ENCODE peak calls at places on chromosomes 4 and X, in ten cellular contexts. M is GM12878, D is heart left ventricle, K is body of pancreas, A is suprapubic skin, H is endothelial cell of umbilical vein, Y is IMR-90, L is heart right ventricle, Q is GM23338, S is RWPE2. I is an unnamed sample.
A peak's percentile ranks its signal among the peaks of the same experiment; 100 is the strongest.

GRCh38 chr4:73452953-73453700 is 17.1 kb downstream of the AFP start:
- DNase-seq in S (no peak), D (no peak), K (no peak), H (no peak), L (no peak), M (no peak), A (no peak), Y (no peak), Q (peak; percentile 68), I (no peak)

GRCh38 chr4:181860157-181860556 is 383.0 kb upstream of the TENM3 start:
- DNase-seq in D (no peak), S (no peak), L (peak; percentile 5), M (no peak), K (no peak), Y (peak; percentile 42), A (no peak), H (no peak), Q (no peak), I (no peak)

GRCh38 chrX:2521092-2521926 is 20.5 kb upstream of the DHRSX start:
- DNase-seq in M (peak; percentile 83), K (peak; percentile 52), Y (no peak), D (no peak), S (peak; percentile 6), Q (no peak), L (peak; percentile 19), A (no peak), H (no peak), I (no peak)

GRCh38 chr4:98996056-98996941 is 778 bp downstream of the METAP1 start:
- DNase-seq in Q (peak; percentile 31), A (peak; percentile 67), K (peak; percentile 14), L (no peak), H (peak; percentile 29), D (no peak), Y (peak; percentile 55), M (no peak), S (no peak), I (no peak)

GRCh38 chr4:35465096-35465495 is 779.2 kb downstream of the ARAP2 start:
- DNase-seq in L (no peak), K (no peak), Q (no peak), M (no peak), S (no peak), H (no peak), D (no peak), A (no peak), Y (no peak), I (no peak)

GRCh38 chrX:38018734-38019410 is 12.5 kb downstream of the SYTL5 start:
- DNase-seq in K (peak; percentile 7), Q (no peak), L (no peak), D (no peak), S (no peak), H (no peak), A (no peak), M (no peak), Y (no peak), I (no peak)

GRCh38 chr4:184287697-184288255 is 70.1 kb upstream of the ENPP6 start:
- DNase-seq in Q (peak; percentile 29), D (no peak), S (no peak), K (peak; percentile 57), M (no peak), L (no peak), H (peak; percentile 55), Y (peak; percentile 68), A (no peak), I (no peak)

GRCh38 chr4:111639876-111640275 is 505.4 kb upstream of the FAM241A start:
- DNase-seq in M (no peak), L (no peak), A (no peak), H (peak; percentile 10), K (no peak), Q (no peak), D (no peak), S (no peak), Y (peak; percentile 55), I (no peak)

GRCh38 chr4:83266689-83267088 is 17.9 kb downstream of the COQ2 start:
- DNase-seq in K (no peak), Y (no peak), H (no peak), Q (no peak), S (no peak), M (no peak), D (no peak), A (no peak), L (no peak), I (no peak)

GRCh38 chrX:101958139-101958538 is 26.3 kb upstream of the ZMAT1 start:
- DNase-seq in A (no peak), M (no peak), D (no peak), H (no peak), L (no peak), K (no peak), S (no peak), Q (no peak), Y (peak; percentile 0), I (no peak)

GRCh38 chrX:14697453-14697852 is 168.1 kb downstream of the GLRA2 start:
- DNase-seq in A (no peak), M (no peak), S (no peak), K (peak; percentile 21), Q (peak; percentile 64), Y (no peak), D (no peak), L (no peak), H (peak; percentile 6), I (no peak)

GRCh38 chr4:111838406-111838930 is 306.8 kb upstream of the FAM241A start:
- DNase-seq in Q (no peak), D (no peak), H (no peak), S (no peak), K (no peak), Y (no peak), M (no peak), L (no peak), A (no peak), I (no peak)

GRCh38 chrX:6708676-6709075 is 173.8 kb upstream of the VCX3A start:
- DNase-seq in A (no peak), K (no peak), H (no peak), Q (no peak), D (no peak), M (no peak), S (no peak), Y (no peak), L (no peak), I (no peak)

GRCh38 chrX:13693341-13693871 is 4.5 kb downstream of the RAB9A start:
- DNase-seq in M (no peak), L (no peak), D (no peak), K (peak; percentile 36), A (no peak), S (no peak), Y (no peak), H (no peak), Q (peak; percentile 18), I (no peak)

GRCh38 chrX:70254063-70254400 is 6.0 kb downstream of the P2RY4 start:
- DNase-seq in S (no peak), A (no peak), M (no peak), H (no peak), D (no peak), Y (no peak), Q (no peak), K (no peak), L (no peak), I (no peak)

GRCh38 chrX:120857240-120857639 is 18.4 kb downstream of the CT47B1 start:
- DNase-seq in M (no peak), S (no peak), Q (peak; percentile 88), K (no peak), Y (no peak), L (no peak), A (no peak), H (no peak), D (no peak), I (no peak)
- TF ChIP-seq CTCF in M (peak; percentile 13), S (no peak), Q (peak; percentile 52), K (no peak), Y (no peak), L (no peak), A (no peak), H (peak; percentile 13), D (no peak), I (no peak)

DNA sequence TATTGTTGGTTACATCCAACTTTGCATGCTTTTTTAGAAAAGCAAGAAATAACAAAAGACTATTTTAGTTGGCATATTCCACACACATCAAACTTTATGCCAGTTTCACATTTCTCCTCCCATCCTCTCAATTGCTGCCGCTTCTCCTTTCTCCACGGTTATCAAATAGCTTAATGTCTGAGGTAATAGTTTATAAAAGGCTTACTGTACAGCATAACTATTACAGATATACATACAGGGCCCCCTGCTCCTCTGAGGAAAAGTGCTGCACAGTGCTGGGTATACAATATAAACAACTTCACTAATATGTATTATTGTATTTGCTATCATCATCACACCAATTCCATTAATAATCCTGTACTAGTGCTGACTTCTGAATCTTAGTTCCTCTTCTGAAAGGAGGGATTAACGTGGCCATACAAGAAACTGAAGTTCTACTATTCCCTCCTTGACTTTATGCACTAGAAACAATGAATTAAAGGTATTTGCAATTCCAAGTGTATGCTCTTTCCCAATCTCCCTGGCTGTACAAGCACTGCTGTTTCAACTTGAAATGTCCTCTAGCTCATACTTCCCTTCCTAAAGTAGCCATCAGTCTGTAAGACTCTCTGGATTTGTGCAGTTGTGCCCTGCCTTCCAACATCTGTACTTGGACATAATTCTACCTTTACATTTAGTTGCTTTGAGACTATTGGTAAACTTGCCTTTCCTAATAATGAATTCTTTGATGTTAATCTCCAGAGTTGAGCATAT is 2.5 kb downstream of the CCNI start:
- DNase-seq in A (no peak), Q (no peak), M (no peak), D (no peak), K (no peak), H (peak; percentile 59), Y (peak; percentile 56), L (no peak), S (no peak), I (no peak)
- H3K4me3 ChIP-seq in A (peak overlapping the region; percentile 78), Q (peak overlapping the region; percentile 92), M (peak overlapping the region; percentile 97), D (peak overlapping the region; percentile 77), K (no peak overlapping the region), H (peak overlapping the region; percentile 89), Y (peak overlapping the region; percentile 58), L (no peak overlapping the region), S (peak overlapping the region; percentile 51), I (peak overlapping the region; percentile 79)

DNA sequence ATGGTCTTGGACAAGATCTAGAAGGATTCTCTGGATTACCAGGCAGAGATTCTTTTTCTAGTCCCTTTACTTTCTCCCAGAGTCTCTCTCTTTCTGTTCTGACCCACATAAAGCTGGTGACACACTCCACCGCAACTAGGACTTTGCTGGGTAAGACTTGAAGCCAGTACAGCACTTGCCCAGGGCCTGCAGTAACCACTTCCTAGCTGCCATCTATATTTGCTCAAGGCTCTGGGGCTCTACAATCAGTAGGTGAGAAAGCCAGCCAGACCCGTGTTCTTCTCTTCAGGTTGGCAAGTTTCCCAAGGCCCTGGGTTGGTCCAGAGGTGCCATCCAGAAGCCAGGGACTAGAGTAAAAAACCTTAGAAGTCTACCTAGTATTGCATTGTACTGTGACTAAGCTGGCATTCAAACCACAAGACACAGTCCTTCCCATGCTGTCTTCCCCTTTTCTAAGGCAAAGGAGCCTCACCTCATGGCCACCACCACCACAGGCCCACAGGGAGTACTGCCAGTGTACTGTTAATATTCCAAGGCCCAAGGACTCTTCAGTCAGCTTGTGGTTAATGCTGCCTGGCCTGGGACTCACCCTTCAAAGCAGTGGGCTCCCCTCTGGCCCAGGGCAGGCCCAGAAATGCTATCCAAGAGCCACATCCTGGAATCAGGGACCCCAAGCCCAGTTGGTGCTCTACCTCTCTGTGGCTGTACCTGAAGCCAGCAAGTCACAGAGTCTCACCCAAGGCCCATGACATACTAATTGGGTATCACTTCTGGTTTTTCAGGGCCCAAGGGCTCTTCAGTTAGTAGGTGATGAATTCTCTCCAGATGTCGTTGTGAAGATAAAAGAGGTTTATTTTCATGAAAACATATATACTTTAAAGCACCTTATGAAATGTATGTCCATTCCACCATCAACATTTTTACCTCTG is 54.7 kb downstream of the CD38 start:
- DNase-seq in M (no peak), Y (no peak), S (no peak), L (no peak), H (no peak), K (no peak), D (no peak), Q (no peak), A (no peak), I (no peak)
- H3K27me3 ChIP-seq in M (no peaks in the 10 kb centered on the region), Y (peaks cover 7% of the 10 kb centered on the region), S (no peaks in the 10 kb centered on the region), L (no peaks in the 10 kb centered on the region), H (peaks cover 2% of the 10 kb centered on the region), K (no peaks in the 10 kb centered on the region), D (no peaks in the 10 kb centered on the region), Q (no peaks in the 10 kb centered on the region), A (no peaks in the 10 kb centered on the region), I (no peaks in the 10 kb centered on the region)

GRCh38 chr4:52098618-52099017 is 47.5 kb downstream of the SPATA18 start:
- DNase-seq in Y (no peak), K (no peak), M (no peak), S (no peak), L (no peak), H (no peak), D (no peak), Q (no peak), A (no peak), I (no peak)
- TF ChIP-seq CTCF in Y (no peak), K (no peak), M (no peak), S (no peak), L (no peak), H (no peak), D (no peak), Q (no peak), A (no peak), I (no peak)

I was measured in upper lobe of right lung.